ENCODE peak calls at places on chromosomes 11 and 22, in six cellular contexts. A is AG09319; J is activated T-helper 9 cell treated with anti-CD3 and anti-CD28 coated beads, Interleukin-2, amount 50 U/mL, for 16 hours; Y is WERI-Rb-1; G is ACHN; E is HuH-7. R is an unnamed sample.

GRCh38 chr11:48007677-48008076 is 27.3 kb downstream of the PTPRJ start:
- DNase-seq in A (no peak), J (no peak), Y (no peak), G (no peak), E (peak), R (no peak)

GRCh38 chr11:34425360-34425759 is 13.4 kb upstream of the CAT start:
- DNase-seq in A (no peak), J (no peak), Y (no peak), G (no peak), E (no peak), R (no peak)

GRCh38 chr22:21650823-21651520 is 8.9 kb downstream of the SDF2L1 start:
- DNase-seq in A (no peak), J (no peak), Y (peak), G (no peak), E (no peak), R (no peak)

GRCh38 chr22:48757581-48757980 is 1070.1 kb downstream of the BRD1 start:
- DNase-seq in A (no peak), J (no peak), Y (no peak), G (no peak), E (no peak), R (no peak)

GRCh38 chr22:47598864-47599263 is 836.4 kb downstream of the TBC1D22A start:
- DNase-seq in A (no peak), J (no peak), Y (no peak), G (no peak), E (no peak), R (no peak)

GRCh38 chr22:36816635-36817428 is at the start of gene PVALB:
- DNase-seq in A (no peak), J (no peak), Y (no peak), G (no peak), E (no peak), R (no peak)

GRCh38 chr22:20121856-20122415 is 4.9 kb upstream of the TRMT2A start:
- DNase-seq in A (no peak), J (no peak), Y (no peak), G (no peak), E (no peak), R (no peak)

GRCh38 chr11:37916331-37916730 is 1318.3 kb upstream of the RAG2 start:
- DNase-seq in A (no peak), J (no peak), Y (no peak), G (no peak), E (no peak), R (no peak)

GRCh38 chr11:3642071-3642951 is 519 bp upstream of the ART5 start:
- DNase-seq in A (peak), J (peak), Y (peak), G (peak), E (peak), R (no peak)

GRCh38 chr11:16773981-16774710 is 35.7 kb downstream of the C11orf58 start:
- DNase-seq in A (no peak), J (no peak), Y (no peak), G (no peak), E (no peak), R (no peak)

GRCh38 chr11:113104390-113105251 is 143.4 kb downstream of the NCAM1 start:
- DNase-seq in A (no peak), J (no peak), Y (no peak), G (no peak), E (no peak), R (no peak)

GRCh38 chr22:36366291-36366708 is 21.5 kb downstream of the MYH9 start:
- DNase-seq in A (no peak), J (no peak), Y (no peak), G (no peak), E (no peak), R (no peak)

GRCh38 chr11:76318744-76319384 is 62.1 kb downstream of the THAP12 start:
- DNase-seq in A (peak), J (peak), Y (peak), G (peak), E (peak), R (no peak)

GRCh38 chr11:1619449-1619848 is 2.5 kb downstream of the KRTAP5-4 start:
- DNase-seq in A (no peak), J (peak), Y (no peak), G (no peak), E (no peak), R (no peak)

GRCh38 chr11:120810251-120810650 is 213.7 kb upstream of the TBCEL start:
- DNase-seq in A (no peak), J (no peak), Y (no peak), G (peak), E (no peak), R (no peak)

GRCh38 chr11:86183694-86184093 is 60.9 kb upstream of the EED start:
- DNase-seq in A (no peak), J (peak), Y (peak), G (peak), E (no peak), R (no peak)

GRCh38 chr11:45859661-45860140 is 12.4 kb downstream of the CRY2 start:
- DNase-seq in A (peak), J (no peak), Y (no peak), G (no peak), E (no peak), R (no peak)

GRCh38 chr22:47450876-47451475 is 688.5 kb downstream of the TBC1D22A start:
- DNase-seq in A (no peak), J (no peak), Y (peak), G (no peak), E (no peak), R (no peak)

R was measured in esophagus squamous epithelium.